ENCODE peak calls at places on chromosome 12, in eight cellular contexts. K is heart right ventricle; W is CD8-positive, alpha-beta T cell; H is naive thymus-derived CD4-positive, alpha-beta T cell; I is ovary; C is GM23248; Z is lower lobe of right lung; X is cardiac muscle cell. L is an unnamed sample.

GRCh38 chr12:96698965-96699364 is 208.1 kb upstream of the NEDD1 start:
- DNase-seq in W (no peak), H (no peak), I (no peak), K (no peak), C (no peak), X (no peak), Z (no peak), L (no peak)

GRCh38 chr12:89166525-89166934 is 185.8 kb downstream of the DUSP6 start:
- DNase-seq in W (no peak), K (no peak), Z (no peak), C (peak; percentile 62), X (no peak), I (no peak), H (peak; percentile 4), L (peak; percentile 89)

GRCh38 chr12:29731556-29731955 is 52.2 kb downstream of the TMTC1 start:
- DNase-seq in X (no peak), K (no peak), W (no peak), Z (no peak), H (no peak), C (no peak), I (no peak), L (no peak)

GRCh38 chr12:121657305-121658008 is 12.0 kb downstream of the MORN3 start:
- DNase-seq in Z (no peak), H (no peak), K (no peak), X (no peak), I (no peak), W (no peak), C (no peak), L (no peak)

GRCh38 chr12:85466906-85467305 is 186.9 kb downstream of the ALX1 start:
- DNase-seq in I (no peak), K (no peak), C (peak; percentile 37), X (no peak), W (no peak), H (no peak), Z (no peak), L (no peak)

GRCh38 chr12:6643569-6644256 is 3.5 kb downstream of the ACRBP start:
- DNase-seq in Z (no peak), I (no peak), C (no peak), W (no peak), X (no peak), K (peak; percentile 29), H (no peak), L (no peak)

GRCh38 chr12:111386891-111387290 is 18.0 kb upstream of the PHETA1 start:
- DNase-seq in C (peak; percentile 36), I (no peak), Z (no peak), W (no peak), X (no peak), H (no peak), K (peak; percentile 31), L (no peak)

GRCh38 chr12:116123511-116124258 is 153.8 kb downstream of the MED13L start:
- DNase-seq in C (peak; percentile 64), X (peak; percentile 72), I (no peak), W (peak; percentile 26), K (no peak), Z (peak; percentile 48), H (no peak), L (no peak)

GRCh38 chr12:103851127-103851526 is 10.1 kb upstream of the NT5DC3 start:
- DNase-seq in H (no peak), X (no peak), I (no peak), Z (no peak), W (no peak), C (peak; percentile 21), K (no peak), L (no peak)

GRCh38 chr12:121989266-121989950 is 32.3 kb upstream of the BCL7A start:
- DNase-seq in H (no peak), K (no peak), X (no peak), Z (no peak), C (no peak), I (no peak), W (no peak), L (no peak)

GRCh38 chr12:42810006-42810405 is 220.5 kb upstream of the PRICKLE1 start:
- DNase-seq in W (no peak), Z (no peak), H (no peak), K (no peak), X (no peak), I (no peak), C (peak; percentile 4), L (no peak)

GRCh38 chr12:15629761-15630160 is 159.4 kb downstream of the EPS8 start:
- DNase-seq in Z (no peak), H (no peak), I (no peak), C (peak; percentile 62), W (no peak), X (no peak), K (no peak), L (no peak)

GRCh38 chr12:12323606-12324005 is 26.4 kb downstream of the MANSC1 start:
- DNase-seq in H (no peak), Z (no peak), X (no peak), C (peak; percentile 10), K (no peak), I (no peak), W (no peak), L (no peak)

GRCh38 chr12:93679308-93679933 is 2.2 kb downstream of the CRADD start:
- DNase-seq in W (no peak), X (no peak), I (no peak), C (no peak), K (peak; percentile 23), Z (no peak), H (no peak), L (no peak)

GRCh38 chr12:27964123-27964522 is 8.4 kb downstream of the PTHLH start:
- DNase-seq in I (no peak), Z (no peak), K (no peak), X (no peak), W (no peak), C (no peak), H (no peak), L (no peak)

GRCh38 chr12:97567619-97568110 is 105.1 kb downstream of the RMST start:
- DNase-seq in H (no peak), C (no peak), X (no peak), W (no peak), K (no peak), I (no peak), Z (no peak), L (peak; percentile 36)

GRCh38 chr12:65608319-65608916 is 215.9 kb upstream of the HMGA2 start:
- DNase-seq in H (no peak), X (peak; percentile 22), W (no peak), Z (no peak), K (no peak), I (no peak), C (peak; percentile 41), L (no peak)

GRCh38 chr12:4164591-4165558 is 108.7 kb upstream of the CCND2 start:
- DNase-seq in I (no peak), X (peak; percentile 52), W (peak; percentile 55), K (peak; percentile 53), Z (peak; percentile 50), C (peak; percentile 64), H (peak; percentile 58), L (no peak)

GRCh38 chr12:27817761-27818160 is 37.7 kb upstream of the MANSC4 start:
- DNase-seq in C (no peak), H (no peak), Z (no peak), W (no peak), I (no peak), K (no peak), X (no peak), L (no peak)

GRCh38 chr12:124509676-124510300 is 57.6 kb downstream of the NCOR2 start:
- DNase-seq in C (peak; percentile 67), I (peak; percentile 77), X (peak; percentile 94), W (no peak), K (no peak), H (no peak), Z (no peak), L (no peak)

DNA sequence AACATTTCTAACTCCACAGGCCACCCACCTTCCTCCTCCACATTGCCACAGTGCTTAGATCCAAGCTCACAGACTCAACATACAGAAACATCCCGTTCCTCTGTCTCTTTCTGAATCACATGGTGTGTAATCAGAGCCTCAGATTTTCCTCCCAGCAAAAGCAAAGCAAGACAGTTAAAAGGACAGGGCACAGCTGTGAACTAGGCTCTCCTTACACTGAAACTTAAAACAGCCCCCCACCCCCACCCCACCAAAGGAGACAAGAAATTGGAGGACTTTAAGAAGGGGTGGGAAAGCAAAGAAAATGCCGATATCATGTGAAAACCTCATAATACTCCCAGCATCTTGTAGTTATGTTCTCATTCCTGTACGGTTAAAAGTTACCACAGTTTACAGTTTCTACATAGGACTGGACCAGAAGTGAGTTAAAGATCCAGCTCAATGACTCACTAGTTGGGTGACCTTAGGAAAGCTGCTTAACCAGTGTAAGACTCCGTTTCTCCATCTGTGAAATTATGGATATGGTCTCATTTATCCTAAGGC is 4.8 kb downstream of the YBX3 start:
- DNase-seq in Z (no peak), I (no peak), K (no peak), X (peak; percentile 27), C (peak; percentile 85), H (no peak), W (no peak), L (no peak)
- H3K4me3 ChIP-seq in Z (no peak overlapping the region), I (no peak overlapping the region), K (no peak overlapping the region), X (no peak overlapping the region), C (peak overlapping the region; percentile 82), H (no peak overlapping the region), W (no peak overlapping the region), L (no peak overlapping the region)

DNA sequence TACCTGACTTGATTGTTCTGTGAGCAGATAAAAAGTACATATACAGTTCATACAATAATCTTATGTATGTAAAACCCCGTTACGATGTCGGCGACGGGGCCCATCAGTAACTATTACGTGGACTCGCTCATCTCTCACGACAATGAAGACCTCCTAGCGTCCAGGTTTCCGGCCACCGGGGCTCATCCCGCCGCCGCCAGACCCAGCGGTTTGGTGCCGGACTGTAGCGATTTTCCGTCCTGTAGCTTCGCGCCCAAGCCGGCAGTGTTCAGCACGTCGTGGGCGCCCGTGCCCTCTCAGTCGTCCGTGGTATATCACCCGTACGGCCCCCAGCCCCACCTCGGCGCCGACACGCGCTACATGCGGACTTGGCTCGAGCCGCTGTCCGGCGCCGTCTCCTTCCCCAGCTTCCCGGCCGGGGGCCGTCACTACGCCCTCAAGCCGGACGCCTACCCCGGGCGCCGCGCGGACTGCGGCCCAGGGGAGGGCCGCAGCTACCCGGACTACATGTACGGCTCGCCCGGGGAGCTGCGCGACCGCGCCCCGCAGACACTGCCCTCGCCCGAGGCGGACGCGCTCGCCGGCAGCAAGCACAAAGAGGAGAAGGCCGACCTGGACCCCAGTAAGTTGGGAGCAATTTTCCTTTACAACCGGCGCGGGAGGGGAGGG is at the start of gene HOXC9:
- DNase-seq in Z (no peak), W (no peak), C (peak; percentile 74), I (no peak), X (peak; percentile 39), H (no peak), K (no peak), L (no peak)
- H3K27ac ChIP-seq in Z (no peak within 1 kb of the TSS), W (no peak within 1 kb of the TSS), C (peak within 1 kb of the TSS; percentile 58), I (no peak within 1 kb of the TSS), X (no peak within 1 kb of the TSS), H (no peak within 1 kb of the TSS), K (no peak within 1 kb of the TSS), L (no peak within 1 kb of the TSS)

GRCh38 chr12:99746538-99746937 is 99.0 kb downstream of the GARIN6 start:
- DNase-seq in K (no peak), Z (no peak), C (no peak), X (peak; percentile 2), H (no peak), I (no peak), W (no peak), L (peak; percentile 75)
- H3K4me3 ChIP-seq in K (no peak overlapping the region), Z (no peak overlapping the region), C (no peak overlapping the region), X (no peak overlapping the region), H (no peak overlapping the region), I (no peak overlapping the region), W (no peak overlapping the region), L (no peak overlapping the region)

GRCh38 chr12:31756977-31757420 is 28.2 kb upstream of the AMN1 start:
- DNase-seq in K (no peak), I (no peak), Z (no peak), H (no peak), X (no peak), C (peak; percentile 29), W (no peak), L (no peak)

GRCh38 chr12:31759621-31760459 is 31.0 kb upstream of the AMN1 start:
- DNase-seq in Z (no peak), C (no peak), I (no peak), X (no peak), W (no peak), H (no peak), K (no peak), L (no peak)
- H3K27ac ChIP-seq in Z (no peak overlapping the region), C (no peak overlapping the region), I (no peak overlapping the region), X (no peak overlapping the region), W (no peak overlapping the region), H (no peak overlapping the region), K (no peak overlapping the region), L (no peak overlapping the region)

L was measured in Karpas-422.